ENCODE peak calls at places on chromosomes 12 and 14, in ten cellular contexts. F is tibial nerve; K is astrocyte of the hippocampus; S is fibroblast of the aortic adventitia; W is CD4-positive, alpha-beta T cell; Q is iPS DF 6.9; X is cardiac septum; P is HTR-8/SVneo; D is spleen; I is fibroblast of lung. G is an unnamed sample.

GRCh38 chr12:116420476-116420875 is 138.7 kb upstream of the MAP1LC3B2 start:
- DNase-seq in F (no peak), K (no peak), S (no peak), W (no peak), Q (no peak), X (no peak), P (no peak), D (no peak), I (no peak), G (no peak)

GRCh38 chr14:64411001-64411400 is 22.8 kb downstream of the MTHFD1 start:
- DNase-seq in F (no peak), K (no peak), S (no peak), W (no peak), Q (no peak), X (no peak), P (no peak), D (no peak), I (no peak), G (no peak)

GRCh38 chr12:106049546-106049945 is 89.2 kb downstream of the NUAK1 start:
- DNase-seq in F (no peak), K (no peak), S (no peak), W (no peak), Q (no peak), X (no peak), P (no peak), D (no peak), I (no peak), G (no peak)

GRCh38 chr12:6949063-6949594 is 2.0 kb upstream of the PTPN6 start:
- DNase-seq in F (no peak), K (no peak), S (no peak), W (no peak), Q (no peak), X (peak; percentile 73), P (no peak), D (peak; percentile 79), I (no peak), G (no peak)

GRCh38 chr12:118038122-118038521 is 21.6 kb downstream of the RFC5 start:
- DNase-seq in F (no peak), K (no peak), S (no peak), W (no peak), Q (no peak), X (no peak), P (no peak), D (no peak), I (no peak), G (no peak)

GRCh38 chr12:8157484-8158198 is 826 bp downstream of the ZNF705A start:
- DNase-seq in F (no peak), K (no peak), S (no peak), W (no peak), Q (no peak), X (no peak), P (no peak), D (no peak), I (peak; percentile 4), G (no peak)

GRCh38 chr12:101823891-101824290 is 6.9 kb downstream of the GNPTAB start:
- DNase-seq in F (no peak), K (peak; percentile 58), S (peak; percentile 14), W (peak; percentile 58), Q (no peak), X (no peak), P (peak; percentile 41), D (no peak), I (peak; percentile 15), G (peak; percentile 91)

GRCh38 chr12:51011960-51012359 is 14.2 kb downstream of the SLC11A2 start:
- DNase-seq in F (no peak), K (peak; percentile 55), S (no peak), W (no peak), Q (no peak), X (no peak), P (no peak), D (no peak), I (peak; percentile 22), G (no peak)

GRCh38 chr14:93276031-93276716 is 56.7 kb downstream of the BTBD7 start:
- DNase-seq in F (no peak), K (no peak), S (no peak), W (no peak), Q (no peak), X (no peak), P (no peak), D (no peak), I (no peak), G (no peak)

GRCh38 chr14:104928391-104929133 is 3.9 kb downstream of the PLD4 start:
- DNase-seq in F (no peak), K (no peak), S (no peak), W (no peak), Q (no peak), X (no peak), P (no peak), D (no peak), I (no peak), G (no peak)

GRCh38 chr12:3326156-3326849 is 164.7 kb upstream of the PRMT8 start:
- DNase-seq in F (no peak), K (no peak), S (no peak), W (no peak), Q (no peak), X (no peak), P (no peak), D (no peak), I (no peak), G (no peak)

GRCh38 chr12:24482882-24483604 is 465.9 kb downstream of the BCAT1 start:
- DNase-seq in F (no peak), K (no peak), S (no peak), W (no peak), Q (no peak), X (no peak), P (no peak), D (no peak), I (peak; percentile 36), G (no peak)

GRCh38 chr12:58443273-58443980 is 476.9 kb downstream of the LRIG3 start:
- DNase-seq in F (no peak), K (peak; percentile 34), S (peak; percentile 60), W (no peak), Q (no peak), X (no peak), P (no peak), D (no peak), I (peak; percentile 30), G (no peak)

GRCh38 chr12:105330938-105331804 is 680 bp downstream of the C12orf75 start:
- DNase-seq in F (no peak), K (peak; percentile 65), S (no peak), W (peak; percentile 45), Q (no peak), X (no peak), P (no peak), D (peak; percentile 86), I (no peak), G (peak; percentile 77)

GRCh38 chr12:106956048-106956935 is 585 bp downstream of the TMEM263 start:
- DNase-seq in F (peak; percentile 48), K (peak; percentile 84), S (peak; percentile 86), W (peak; percentile 59), Q (no peak), X (peak; percentile 80), P (peak; percentile 72), D (peak; percentile 92), I (peak; percentile 93), G (peak; percentile 55)

GRCh38 chr14:100529561-100530031 is 57.6 kb downstream of the BEGAIN start:
- DNase-seq in F (no peak), K (peak; percentile 0), S (no peak), W (no peak), Q (no peak), X (peak; percentile 71), P (no peak), D (peak; percentile 60), I (no peak), G (peak; percentile 3)

GRCh38 chr14:24887623-24888304 is 162.2 kb downstream of the STXBP6 start:
- DNase-seq in F (no peak), K (peak; percentile 54), S (no peak), W (no peak), Q (no peak), X (no peak), P (no peak), D (no peak), I (peak; percentile 80), G (no peak)

GRCh38 chr12:98238513-98238912 is 276.9 kb upstream of the TMPO start:
- DNase-seq in F (no peak), K (peak; percentile 57), S (peak; percentile 62), W (no peak), Q (no peak), X (no peak), P (peak; percentile 13), D (no peak), I (peak; percentile 89), G (no peak)

GRCh38 chr14:61103541-61104339 is 122.7 kb downstream of the SLC38A6 start:
- DNase-seq in F (no peak), K (peak; percentile 96), S (peak; percentile 97), W (no peak), Q (no peak), X (no peak), P (peak; percentile 100), D (no peak), I (peak; percentile 99), G (no peak)

GRCh38 chr12:131093971-131094830 is 140.5 kb downstream of the ADGRD1 start:
- DNase-seq in F (peak; percentile 10), K (no peak), S (no peak), W (peak; percentile 17), Q (no peak), X (peak; percentile 66), P (no peak), D (peak; percentile 58), I (no peak), G (no peak)

GRCh38 chr12:52006726-52007157 is at the start of gene TAMALIN:
- DNase-seq in F (peak; percentile 62), K (peak; percentile 81), S (peak; percentile 65), W (peak; percentile 84), Q (no peak), X (peak; percentile 86), P (peak; percentile 79), D (peak; percentile 94), I (peak; percentile 53), G (peak; percentile 81)

GRCh38 chr14:54450535-54450934 is 9.4 kb upstream of the CNIH1 start:
- DNase-seq in F (no peak), K (no peak), S (peak; percentile 66), W (no peak), Q (no peak), X (no peak), P (no peak), D (no peak), I (peak; percentile 52), G (no peak)

GRCh38 chr12:122407208-122407607 is 15.3 kb downstream of the CLIP1 start:
- DNase-seq in F (no peak), K (no peak), S (no peak), W (no peak), Q (no peak), X (no peak), P (no peak), D (no peak), I (no peak), G (no peak)

GRCh38 chr12:124694250-124694649 is 126.8 kb upstream of the NCOR2 start:
- DNase-seq in F (no peak), K (no peak), S (no peak), W (no peak), Q (no peak), X (no peak), P (no peak), D (no peak), I (no peak), G (peak; percentile 70)